ENCODE peak calls at places on chromosome 11, in eight cellular contexts. One of them, this sample, is unnamed.

GRCh38 chr11:96105197-96105895 is 181.4 kb upstream of the MTMR2 start:
- DNase-seq in H1: no peak
- DNase-seq in HuH-7.5: no peak
- DNase-seq in A549: no peak
- DNase-seq in fibroblast of the conjunctiva: no peak
- DNase-seq in head of caudate nucleus: no peak
- DNase-seq in GM12891: no peak
- DNase-seq in endothelial cell: no peak
- DNase-seq in this sample: no peak

GRCh38 chr11:8748317-8748716 is 65.7 kb downstream of the RPL27A start:
- DNase-seq in H1: no peak
- DNase-seq in HuH-7.5: no peak
- DNase-seq in A549: no peak
- DNase-seq in fibroblast of the conjunctiva: no peak
- DNase-seq in head of caudate nucleus: no peak
- DNase-seq in GM12891: no peak
- DNase-seq in endothelial cell: no peak
- DNase-seq in this sample: no peak

GRCh38 chr11:70126494-70126893 is 48.4 kb downstream of the ANO1 start:
- DNase-seq in H1: no peak
- DNase-seq in HuH-7.5: no peak
- DNase-seq in A549: no peak
- DNase-seq in fibroblast of the conjunctiva: no peak
- DNase-seq in head of caudate nucleus: no peak
- DNase-seq in GM12891: no peak
- DNase-seq in endothelial cell: no peak
- DNase-seq in this sample: no peak

GRCh38 chr11:3671334-3672254 is at the start of gene CHRNA10:
- DNase-seq in H1: no peak
- DNase-seq in HuH-7.5: no peak
- DNase-seq in A549: no peak
- DNase-seq in fibroblast of the conjunctiva: no peak
- DNase-seq in head of caudate nucleus: no peak
- DNase-seq in GM12891: no peak
- DNase-seq in endothelial cell: no peak
- DNase-seq in this sample: no peak

GRCh38 chr11:45457649-45458048 is 171.5 kb upstream of the SYT13 start:
- DNase-seq in H1: no peak
- DNase-seq in HuH-7.5: peak
- DNase-seq in A549: no peak
- DNase-seq in fibroblast of the conjunctiva: peak
- DNase-seq in head of caudate nucleus: no peak
- DNase-seq in GM12891: no peak
- DNase-seq in endothelial cell: no peak
- DNase-seq in this sample: no peak

GRCh38 chr11:87127131-87127530 is 89.4 kb downstream of the TMEM135 start:
- DNase-seq in H1: no peak
- DNase-seq in HuH-7.5: no peak
- DNase-seq in A549: no peak
- DNase-seq in fibroblast of the conjunctiva: no peak
- DNase-seq in head of caudate nucleus: no peak
- DNase-seq in GM12891: no peak
- DNase-seq in endothelial cell: no peak
- DNase-seq in this sample: no peak

GRCh38 chr11:117855452-117855851 is 21.0 kb downstream of the FXYD6 start:
- DNase-seq in H1: no peak
- DNase-seq in HuH-7.5: no peak
- DNase-seq in A549: no peak
- DNase-seq in fibroblast of the conjunctiva: no peak
- DNase-seq in head of caudate nucleus: peak
- DNase-seq in GM12891: no peak
- DNase-seq in endothelial cell: no peak
- DNase-seq in this sample: peak

GRCh38 chr11:67576742-67577475 is 6.7 kb upstream of the GSTP1 start:
- DNase-seq in H1: no peak
- DNase-seq in HuH-7.5: peak
- DNase-seq in A549: no peak
- DNase-seq in fibroblast of the conjunctiva: no peak
- DNase-seq in head of caudate nucleus: no peak
- DNase-seq in GM12891: no peak
- DNase-seq in endothelial cell: no peak
- DNase-seq in this sample: no peak

GRCh38 chr11:35289821-35290220 is 129.5 kb downstream of the SLC1A2 start:
- DNase-seq in H1: no peak
- DNase-seq in HuH-7.5: no peak
- DNase-seq in A549: no peak
- DNase-seq in fibroblast of the conjunctiva: no peak
- DNase-seq in head of caudate nucleus: no peak
- DNase-seq in GM12891: no peak
- DNase-seq in endothelial cell: no peak
- DNase-seq in this sample: no peak

GRCh38 chr11:18372187-18372586 is 22.2 kb upstream of the LDHA start:
- DNase-seq in H1: no peak
- DNase-seq in HuH-7.5: no peak
- DNase-seq in A549: no peak
- DNase-seq in fibroblast of the conjunctiva: no peak
- DNase-seq in head of caudate nucleus: no peak
- DNase-seq in GM12891: no peak
- DNase-seq in endothelial cell: no peak
- DNase-seq in this sample: no peak

GRCh38 chr11:115170133-115170815 is 333.9 kb downstream of the CADM1 start:
- DNase-seq in H1: no peak
- DNase-seq in HuH-7.5: no peak
- DNase-seq in A549: peak
- DNase-seq in fibroblast of the conjunctiva: peak
- DNase-seq in head of caudate nucleus: peak
- DNase-seq in GM12891: no peak
- DNase-seq in endothelial cell: peak
- DNase-seq in this sample: no peak

GRCh38 chr11:32829157-32829679 is 509 bp upstream of the PRRG4 start:
- DNase-seq in H1: no peak
- DNase-seq in HuH-7.5: no peak
- DNase-seq in A549: no peak
- DNase-seq in fibroblast of the conjunctiva: no peak
- DNase-seq in head of caudate nucleus: no peak
- DNase-seq in GM12891: no peak
- DNase-seq in endothelial cell: no peak
- DNase-seq in this sample: no peak